ENCODE peak calls at places on chromosomes 11 and 22, in four cellular contexts. Q, T, P and W are unnamed samples.
A peak's percentile ranks its signal among the peaks of the same experiment; 100 is the strongest.

GRCh38 chr11:94132152-94132558 is 3.5 kb downstream of the PANX1 start:
- DNase-seq in T (no peak), Q (no peak), P (no peak), W (no peak)

GRCh38 chr11:126339866-126340434 is 15.5 kb upstream of the ST3GAL4 start:
- DNase-seq in Q (no peak), P (no peak), T (no peak), W (no peak)

GRCh38 chr22:20922141-20922751 is 5.0 kb downstream of the CRKL start:
- DNase-seq in T (no peak), P (no peak), Q (no peak), W (no peak)

GRCh38 chr11:27387362-27387761 is 24.3 kb upstream of the CCDC34 start:
- DNase-seq in T (no peak), Q (no peak), P (peak; percentile 25), W (no peak)

GRCh38 chr11:4022669-4023068 is 71.9 kb upstream of the RRM1 start:
- DNase-seq in P (no peak), Q (no peak), T (no peak), W (no peak)

GRCh38 chr11:76419896-76420295 is 24.9 kb upstream of the EMSY start:
- DNase-seq in P (peak; percentile 59), Q (peak; percentile 19), T (no peak), W (no peak)

GRCh38 chr11:128940603-128941002 is 2.1 kb downstream of the TP53AIP1 start:
- DNase-seq in Q (no peak), T (no peak), P (no peak), W (no peak)

GRCh38 chr11:107203656-107204055 is 185.4 kb upstream of the GUCY1A2 start:
- DNase-seq in P (no peak), T (no peak), Q (no peak), W (peak; percentile 61)

GRCh38 chr22:41285441-41285819 is 557 bp downstream of the RANGAP1 start:
- DNase-seq in T (no peak), Q (peak; percentile 69), P (peak; percentile 80), W (peak; percentile 55)

GRCh38 chr11:58179648-58180047 is 9.2 kb upstream of the OR9Q2 start:
- DNase-seq in P (peak; percentile 19), Q (no peak), T (no peak), W (no peak)

GRCh38 chr22:31223786-31224191 is 11.7 kb downstream of the LIMK2 start:
- DNase-seq in P (no peak), T (no peak), Q (no peak), W (no peak)

GRCh38 chr11:35488117-35488516 is 37.3 kb downstream of the PAMR1 start:
- DNase-seq in P (no peak), T (no peak), Q (no peak), W (no peak)

GRCh38 chr11:76856111-76856510 is 4.6 kb upstream of the ACER3 start:
- DNase-seq in Q (no peak), P (no peak), T (no peak), W (no peak)

GRCh38 chr11:111829185-111829968 is 42.0 kb downstream of the ALG9 start:
- DNase-seq in P (no peak), Q (no peak), T (peak; percentile 19), W (no peak)

GRCh38 chr11:95089620-95090542 is at the start of gene ENDOD1:
- DNase-seq in Q (peak; percentile 78), T (no peak), P (peak; percentile 89), W (no peak)

GRCh38 chr11:32382339-32383049 is 52.8 kb downstream of the WT1 start:
- DNase-seq in P (no peak), Q (no peak), T (no peak), W (no peak)

GRCh38 chr22:40324468-40325305 is 21.6 kb upstream of the ADSL start:
- DNase-seq in T (no peak), Q (no peak), P (no peak), W (no peak)

GRCh38 chr11:14075118-14075601 is 112.6 kb downstream of the SPON1 start:
- DNase-seq in Q (no peak), P (no peak), T (no peak), W (no peak)

GRCh38 chr11:1573847-1574255 is 1.8 kb upstream of the DUSP8 start:
- DNase-seq in T (no peak), Q (no peak), P (no peak), W (no peak)
- TF ChIP-seq SPI1 in T (no peak), Q (no peak), P (no peak), W (no peak)

GRCh38 chr22:32380991-32381390 is 23.3 kb downstream of the RFPL3 start:
- DNase-seq in Q (no peak), T (no peak), P (no peak), W (no peak)

GRCh38 chr22:32375678-32376450 is 18.2 kb downstream of the RFPL3 start:
- DNase-seq in P (no peak), Q (no peak), T (no peak), W (no peak)

GRCh38 chr22:32378703-32379272 is 21.1 kb downstream of the RFPL3 start:
- DNase-seq in P (peak; percentile 73), T (no peak), Q (no peak), W (peak; percentile 16)

DNA sequence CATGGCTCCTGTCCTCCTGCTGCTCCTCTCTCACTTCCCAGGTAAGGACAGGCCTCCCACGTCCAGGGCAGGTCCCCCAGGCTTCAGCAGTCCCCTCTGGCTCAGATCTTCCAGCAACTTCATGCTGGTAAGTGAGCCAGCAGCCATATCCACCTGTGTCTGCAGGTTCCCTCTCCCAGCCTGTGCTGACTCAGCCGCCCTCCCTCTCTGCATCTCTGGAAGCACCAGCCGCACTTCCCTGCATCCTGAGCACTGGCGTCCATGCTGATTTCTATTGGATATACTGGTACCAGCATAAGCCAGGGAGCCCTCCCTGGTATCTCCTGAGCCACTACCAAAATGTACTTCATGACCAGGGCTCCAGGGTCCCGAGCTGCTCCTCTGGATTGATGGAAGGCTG is 19.0 kb downstream of the RFPL3 start:
- DNase-seq in P (no peak), T (no peak), Q (no peak), W (no peak)
- TF ChIP-seq SPI1 in P (no peak), T (no peak), Q (no peak), W (no peak)

GRCh38 chr11:10309163-10310093 is 4.6 kb downstream of the ADM start:
- DNase-seq in P (peak; percentile 43), Q (no peak), T (no peak), W (no peak)
- TF ChIP-seq SPI1 in P (no peak), Q (no peak), T (no peak), W (no peak)

DNA sequence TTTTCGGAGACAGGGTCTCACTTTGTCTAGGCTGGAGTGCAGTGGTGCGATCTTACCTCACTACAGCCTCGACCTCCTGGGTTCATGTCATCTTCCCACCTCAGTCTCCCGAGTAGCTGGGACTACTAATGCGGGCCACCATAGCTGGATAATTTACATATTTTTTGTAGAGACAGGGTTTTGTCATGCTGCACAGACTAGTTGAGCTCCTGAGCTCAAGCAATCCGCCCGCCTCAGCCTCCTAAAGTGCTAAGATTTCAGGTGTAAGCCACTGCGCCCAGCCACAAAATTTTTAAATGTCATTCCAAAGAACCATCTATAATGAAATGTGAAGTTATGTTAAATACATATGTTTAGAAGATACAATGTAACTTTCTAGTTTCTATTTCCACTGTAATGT is 4747.7 kb upstream of the OR11H1 start:
- DNase-seq in T (no peak), P (no peak), Q (no peak), W (no peak)
- TF ChIP-seq SPI1 in T (no peak), P (no peak), Q (no peak), W (no peak)

DNA sequence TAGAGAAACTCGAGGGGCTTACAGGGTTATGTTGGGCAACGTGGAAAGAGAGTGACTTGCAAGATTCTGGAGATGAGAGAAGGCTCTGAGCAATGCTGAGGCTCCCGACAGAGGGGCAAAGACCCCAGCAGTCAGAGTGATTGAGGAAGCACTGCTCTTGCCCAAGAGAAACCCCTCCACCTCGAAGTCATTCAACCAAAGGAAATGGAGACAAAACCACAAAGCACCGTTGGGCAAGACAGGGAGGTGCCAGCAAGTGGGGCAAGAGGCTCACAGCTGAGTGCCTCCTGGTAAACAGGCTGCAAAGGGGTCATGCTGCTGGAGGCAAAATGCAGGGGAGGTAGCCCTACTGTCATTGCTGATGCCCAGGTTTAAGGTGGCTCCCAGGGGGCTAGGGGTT is 17.9 kb upstream of the MYH9 start:
- DNase-seq in P (no peak), T (no peak), Q (no peak), W (peak; percentile 100)
- TF ChIP-seq SPI1 in P (no peak), T (no peak), Q (no peak), W (peak; percentile 62)